ENCODE peak calls at places on chromosome 4, in five cellular contexts. U is suprapubic skin, H is GM12878, K is sigmoid colon, L is ovary. A is an unnamed sample.

GRCh38 chr4:89486042-89486441 is 178.4 kb upstream of the GPRIN3 start:
- DNase-seq in U (no peak), H (no peak), K (no peak), L (no peak), A (no peak)

GRCh38 chr4:138953962-138954371 is 61.6 kb upstream of the NOCT start:
- DNase-seq in U (no peak), H (no peak), K (no peak), L (no peak), A (no peak)

GRCh38 chr4:120156115-120156718 is 89.6 kb upstream of the MAD2L1 start:
- DNase-seq in U (no peak), H (peak; percentile 7), K (no peak), L (no peak), A (no peak)

GRCh38 chr4:104128850-104129213 is 365.9 kb downstream of the CXXC4 start:
- DNase-seq in U (no peak), H (no peak), K (no peak), L (no peak), A (no peak)

GRCh38 chr4:106893395-106893881 is 142.7 kb downstream of the DKK2 start:
- DNase-seq in U (no peak), H (no peak), K (no peak), L (no peak), A (no peak)

GRCh38 chr4:145937021-145937861 is 1.4 kb downstream of the ZNF827 start:
- DNase-seq in U (peak; percentile 79), H (no peak), K (peak; percentile 85), L (peak; percentile 75), A (peak; percentile 92)

GRCh38 chr4:56757270-56757746 is 64.2 kb downstream of the SPINK2 start:
- DNase-seq in U (no peak), H (no peak), K (peak; percentile 88), L (no peak), A (no peak)

GRCh38 chr4:94995684-94996394 is 238.1 kb downstream of the BMPR1B start:
- DNase-seq in U (no peak), H (no peak), K (no peak), L (peak; percentile 21), A (no peak)

GRCh38 chr4:185112104-185112503 is 31.0 kb upstream of the SLC25A4 start:
- DNase-seq in U (no peak), H (no peak), K (no peak), L (peak; percentile 56), A (no peak)

GRCh38 chr4:26034849-26035248 is 120.8 kb downstream of the SMIM20 start:
- DNase-seq in U (no peak), H (no peak), K (no peak), L (no peak), A (no peak)

GRCh38 chr4:1763550-1764080 is 29.5 kb upstream of the FGFR3 start:
- DNase-seq in U (no peak), H (no peak), K (no peak), L (peak; percentile 45), A (no peak)

GRCh38 chr4:110619401-110620247 is 3.3 kb downstream of the PITX2 start:
- DNase-seq in U (no peak), H (no peak), K (no peak), L (no peak), A (no peak)

GRCh38 chr4:73740353-73740778 is at the start of gene CXCL8:
- DNase-seq in U (no peak), H (no peak), K (peak; percentile 88), L (peak; percentile 18), A (no peak)

GRCh38 chr4:75007891-75008290 is 75.0 kb downstream of the PARM1 start:
- DNase-seq in U (no peak), H (no peak), K (no peak), L (no peak), A (no peak)

GRCh38 chr4:85886665-85887064 is 411.7 kb downstream of the ARHGAP24 start:
- DNase-seq in U (no peak), H (no peak), K (no peak), L (no peak), A (no peak)

GRCh38 chr4:26105815-26106699 is 192.0 kb downstream of the SMIM20 start:
- DNase-seq in U (no peak), H (no peak), K (no peak), L (no peak), A (peak; percentile 53)

GRCh38 chr4:166165829-166166420 is 292.9 kb downstream of the TLL1 start:
- DNase-seq in U (no peak), H (peak; percentile 36), K (no peak), L (no peak), A (no peak)

GRCh38 chr4:39097290-39097689 is 35.3 kb downstream of the KLHL5 start:
- DNase-seq in U (no peak), H (no peak), K (no peak), L (no peak), A (no peak)

GRCh38 chr4:24912252-24913098 is at the start of gene CCDC149:
- DNase-seq in U (peak; percentile 84), H (no peak), K (peak; percentile 84), L (peak; percentile 55), A (no peak)

GRCh38 chr4:124121511-124121934 is 591.0 kb downstream of the ANKRD50 start:
- DNase-seq in U (no peak), H (no peak), K (no peak), L (no peak), A (no peak)

GRCh38 chr4:113411496-113411938 is 350.0 kb downstream of the CAMK2D start:
- DNase-seq in U (no peak), H (no peak), K (no peak), L (no peak), A (no peak)

GRCh38 chr4:142600952-142601351 is 245.1 kb downstream of the INPP4B start:
- DNase-seq in U (no peak), H (no peak), K (no peak), L (no peak), A (no peak)

GRCh38 chr4:89175611-89176010 is 64.3 kb downstream of the TIGD2 start:
- DNase-seq in U (no peak), H (no peak), K (no peak), L (no peak), A (no peak)

GRCh38 chr4:20430555-20430954 is 178.8 kb downstream of the SLIT2 start:
- DNase-seq in U (no peak), H (no peak), K (no peak), L (no peak), A (no peak)

GRCh38 chr4:55444822-55445221 is 49.1 kb downstream of the TMEM165 start:
- DNase-seq in U (no peak), H (no peak), K (no peak), L (no peak), A (no peak)

GRCh38 chr4:76611611-76612010 is 176.6 kb downstream of the SHROOM3 start:
- DNase-seq in U (no peak), H (no peak), K (no peak), L (peak; percentile 38), A (no peak)

GRCh38 chr4:77309496-77309895 is 152.5 kb downstream of the CCNG2 start:
- DNase-seq in U (no peak), H (no peak), K (no peak), L (no peak), A (no peak)

GRCh38 chr4:31408136-31408535 is 688.0 kb downstream of the PCDH7 start:
- DNase-seq in U (no peak), H (no peak), K (no peak), L (no peak), A (no peak)

GRCh38 chr4:152045781-152046571 is 285.2 kb upstream of the GATB start:
- DNase-seq in U (no peak), H (no peak), K (no peak), L (no peak), A (peak; percentile 89)

GRCh38 chr4:186946682-186947294 is 223.1 kb upstream of the FAT1 start:
- DNase-seq in U (no peak), H (no peak), K (no peak), L (no peak), A (no peak)

GRCh38 chr4:173703076-173703475 is 173.0 kb upstream of the HAND2 start:
- DNase-seq in U (no peak), H (no peak), K (no peak), L (no peak), A (no peak)

GRCh38 chr4:95548738-95549245 is at the start of gene UNC5C:
- DNase-seq in U (peak; percentile 75), H (no peak), K (peak; percentile 88), L (peak; percentile 55), A (no peak)

GRCh38 chr4:108426493-108426892 is 193.9 kb upstream of the RPL34 start:
- DNase-seq in U (no peak), H (no peak), K (no peak), L (no peak), A (no peak)

GRCh38 chr4:1469596-1470392 is 63.6 kb upstream of the NKX1-1 start:
- DNase-seq in U (peak; percentile 76), H (no peak), K (no peak), L (no peak), A (no peak)

GRCh38 chr4:112908511-112908910 is 140.9 kb upstream of the ANK2 start:
- DNase-seq in U (no peak), H (no peak), K (no peak), L (no peak), A (no peak)

GRCh38 chr4:161577604-161578301 is 586.0 kb downstream of the FSTL5 start:
- DNase-seq in U (no peak), H (no peak), K (no peak), L (no peak), A (no peak)
- H3K4me3 ChIP-seq in U (no peak overlapping the region), H (no peak overlapping the region), K (no peak overlapping the region), L (no peak overlapping the region), A (no peak overlapping the region)

GRCh38 chr4:2816401-2816954 is 23.6 kb downstream of the SH3BP2 start:
- DNase-seq in U (no peak), H (no peak), K (no peak), L (no peak), A (no peak)
- H3K4me1 ChIP-seq in U (peaks cover 56% of the 10 kb centered on the region), H (peaks cover 47% of the 10 kb centered on the region), K (no peaks in the 10 kb centered on the region), L (peaks cover 20% of the 10 kb centered on the region), A (peaks cover 33% of the 10 kb centered on the region)

DNA sequence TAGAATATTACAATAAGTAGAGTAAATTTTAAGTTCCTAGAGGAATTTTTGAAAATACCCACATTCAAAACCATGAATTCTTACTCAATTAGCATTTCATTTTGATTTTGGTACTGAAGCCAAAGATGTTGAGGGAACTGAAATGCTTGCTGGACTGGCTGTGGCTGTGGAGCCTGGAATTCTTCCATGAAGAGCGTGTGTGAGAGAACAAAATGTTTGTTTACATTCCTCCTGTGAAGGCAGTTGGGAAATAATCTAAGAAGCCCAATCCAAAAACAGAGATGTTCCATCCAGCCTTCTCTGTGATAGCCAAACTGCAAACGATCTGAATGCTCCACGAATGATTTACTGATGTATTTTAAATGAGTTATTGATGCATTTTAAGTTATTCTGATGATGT is 3.8 kb upstream of the ADH1B start:
- DNase-seq in U (no peak), H (no peak), K (peak; percentile 94), L (peak; percentile 87), A (no peak)
- TF ChIP-seq EP300 in U (peak; percentile 47), H (no peak), K (peak; percentile 90), L (peak; percentile 52), A (peak; percentile 79)

GRCh38 chr4:184099033-184099432 is 118.6 kb downstream of the ENPP6 start:
- DNase-seq in U (no peak), H (no peak), K (no peak), L (no peak), A (no peak)

GRCh38 chr4:184097240-184097619 is 120.4 kb downstream of the ENPP6 start:
- DNase-seq in U (peak; percentile 88), H (no peak), K (peak; percentile 81), L (peak; percentile 61), A (no peak)

GRCh38 chr4:184094532-184095192 is 123.0 kb downstream of the ENPP6 start:
- DNase-seq in U (no peak), H (no peak), K (no peak), L (no peak), A (no peak)

GRCh38 chr4:184097815-184098214 is 119.9 kb downstream of the ENPP6 start:
- DNase-seq in U (no peak), H (no peak), K (no peak), L (no peak), A (no peak)

GRCh38 chr4:184096561-184097239 is 121.0 kb downstream of the ENPP6 start:
- DNase-seq in U (no peak), H (no peak), K (no peak), L (peak; percentile 56), A (no peak)
- H3K4me3 ChIP-seq in U (peak overlapping the region; percentile 44), H (no peak overlapping the region), K (peak overlapping the region; percentile 33), L (peak overlapping the region; percentile 9), A (peak overlapping the region; percentile 41)